ENCODE peak calls at places on chromosomes 7 and 10, in four cellular contexts. R is CD4-positive, CD25-positive, alpha-beta regulatory T cell; Q is caudate nucleus; V is CD4-positive, alpha-beta memory T cell. X is an unnamed sample.

GRCh38 chr10:129104266-129105045 is 362.6 kb upstream of the MGMT start:
- DNase-seq in Q (no peak), V (no peak), R (peak), X (no peak)

GRCh38 chr10:88262591-88263234 is 320.4 kb downstream of the RNLS start:
- DNase-seq in R (no peak), Q (no peak), V (no peak), X (no peak)

GRCh38 chr7:14504134-14504533 is 398.4 kb downstream of the DGKB start:
- DNase-seq in R (no peak), Q (no peak), V (no peak), X (no peak)

GRCh38 chr10:31702005-31702404 is 226.6 kb downstream of the ARHGAP12 start:
- DNase-seq in Q (no peak), V (no peak), R (no peak), X (no peak)

GRCh38 chr7:44965441-44965903 is 13.3 kb downstream of the MYO1G start:
- DNase-seq in V (no peak), R (peak), Q (no peak), X (no peak)

GRCh38 chr10:110502851-110503301 is 5.2 kb downstream of the DUSP5 start:
- DNase-seq in V (no peak), Q (no peak), R (peak), X (no peak)

GRCh38 chr7:130070900-130071622 is 727 bp downstream of the KLHDC10 start:
- DNase-seq in R (no peak), V (no peak), Q (no peak), X (no peak)

GRCh38 chr7:22116451-22117027 is 170.8 kb upstream of the CDCA7L start:
- DNase-seq in V (no peak), Q (no peak), R (no peak), X (no peak)

GRCh38 chr10:43998021-43998809 is 349.5 kb upstream of the ZNF32 start:
- DNase-seq in V (no peak), Q (no peak), R (no peak), X (no peak)

GRCh38 chr7:44383566-44383965 is 58.2 kb upstream of the CAMK2B start:
- DNase-seq in R (no peak), V (no peak), Q (no peak), X (no peak)

GRCh38 chr10:112246-112645 is 23.0 kb upstream of the ZMYND11 start:
- DNase-seq in V (no peak), Q (no peak), R (no peak), X (no peak)
- H3K27ac ChIP-seq in V (no peak), Q (no peak), R (no peak), X (no peak)

DNA sequence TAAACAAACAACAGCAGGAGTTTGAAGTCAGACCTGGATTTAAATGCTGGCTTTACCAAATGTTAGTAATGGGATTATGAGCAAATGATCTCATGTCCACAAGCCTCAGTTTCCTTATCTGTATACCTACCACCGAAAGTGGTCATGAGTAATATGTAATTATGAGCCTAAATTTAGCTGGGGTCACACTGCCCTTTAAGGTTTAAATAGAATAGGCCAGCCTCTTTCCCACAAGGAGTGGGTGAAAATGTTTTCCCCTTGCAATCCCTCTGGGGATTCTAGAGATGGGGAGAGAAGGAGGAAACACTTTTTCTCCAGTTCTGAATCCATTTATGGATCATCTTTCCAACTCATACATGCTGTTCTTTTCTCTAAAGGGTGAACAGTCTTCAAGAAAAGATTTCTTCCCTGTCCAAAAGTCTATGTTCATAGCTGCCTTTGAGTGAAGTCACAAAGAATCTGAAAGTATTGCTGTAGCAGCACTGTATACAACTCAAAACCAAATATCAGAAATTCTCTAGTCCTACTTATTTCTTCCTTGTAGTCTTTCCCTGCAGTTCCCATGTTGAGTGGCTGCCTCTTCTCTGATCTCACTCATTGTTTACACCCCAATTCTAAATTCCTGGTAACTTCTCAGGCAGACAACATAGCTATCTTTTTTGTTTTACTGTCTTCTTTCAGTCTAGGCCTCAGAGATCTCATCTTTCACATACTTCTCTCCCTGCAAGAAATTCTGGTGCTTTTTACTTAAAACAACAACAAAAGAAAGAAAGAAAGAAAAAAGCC is 7.4 kb upstream of the TSPAN12 start:
- DNase-seq in R (no peak), V (no peak), Q (no peak), X (no peak)
- H3K27ac ChIP-seq in R (no peak), V (no peak), Q (no peak), X (no peak)

GRCh38 chr10:91614254-91614624 is 18.6 kb downstream of the PPP1R3C start:
- DNase-seq in Q (no peak), R (no peak), V (no peak), X (no peak)
- H3K27ac ChIP-seq in Q (no peak), R (no peak), V (no peak), X (no peak)

GRCh38 chr10:24910574-24910973 is 41.8 kb downstream of the PRTFDC1 start:
- DNase-seq in R (no peak), Q (no peak), V (no peak), X (no peak)

GRCh38 chr10:24904830-24905229 is 47.6 kb downstream of the PRTFDC1 start:
- DNase-seq in R (no peak), V (no peak), Q (no peak), X (no peak)

GRCh38 chr10:24906372-24906771 is 46.0 kb downstream of the PRTFDC1 start:
- DNase-seq in R (no peak), V (no peak), Q (no peak), X (no peak)

GRCh38 chr10:24908793-24909423 is 43.5 kb downstream of the PRTFDC1 start:
- DNase-seq in Q (no peak), R (no peak), V (no peak), X (no peak)

GRCh38 chr10:24907956-24908355 is 44.5 kb downstream of the PRTFDC1 start:
- DNase-seq in V (no peak), R (no peak), Q (no peak), X (no peak)
- H3K27ac ChIP-seq in V (no peak), R (no peak), Q (no peak), X (no peak)

X was measured in CD4-positive, alpha-beta T cell.